ENCODE peak calls at places on chromosome 6, in four cellular contexts. X, Q, J and A are unnamed samples.
A peak's percentile ranks its signal among the peaks of the same experiment; 100 is the strongest.

GRCh38 chr6:52423448-52423847 is 3.3 kb downstream of the EFHC1 start:
- DNase-seq in X (no peak), J (no peak), Q (no peak), A (no peak)

GRCh38 chr6:127737009-127737486 is 160.1 kb downstream of the C6orf58 start:
- DNase-seq in X (peak; percentile 5), J (peak; percentile 82), Q (no peak), A (peak; percentile 1)

GRCh38 chr6:25465931-25466330 is 186.1 kb upstream of the SCGN start:
- DNase-seq in J (no peak), Q (no peak), X (no peak), A (no peak)

GRCh38 chr6:127520061-127520460 is 926 bp upstream of the MTCL3 start:
- DNase-seq in X (no peak), Q (no peak), J (no peak), A (no peak)

GRCh38 chr6:106084973-106085686 is 1.0 kb upstream of the PRDM1 start:
- DNase-seq in J (no peak), X (no peak), Q (no peak), A (no peak)

GRCh38 chr6:84774174-84775158 is 10.1 kb upstream of the TBX18 start:
- DNase-seq in Q (no peak), X (peak; percentile 40), J (peak; percentile 93), A (no peak)

GRCh38 chr6:142926494-142927273 is 18.3 kb downstream of the HIVEP2 start:
- DNase-seq in X (peak; percentile 90), Q (peak; percentile 72), J (peak; percentile 97), A (peak; percentile 44)

GRCh38 chr6:148288566-148288965 is 54.1 kb upstream of the SASH1 start:
- DNase-seq in J (no peak), X (no peak), Q (no peak), A (no peak)

GRCh38 chr6:29763491-29764289 is 40.5 kb downstream of the HLA-F start:
- DNase-seq in X (no peak), J (peak; percentile 45), Q (no peak), A (no peak)

GRCh38 chr6:24329451-24329850 is 28.4 kb downstream of the DCDC2 start:
- DNase-seq in X (no peak), Q (no peak), J (no peak), A (no peak)

GRCh38 chr6:80438728-80439127 is 332.3 kb downstream of the BCKDHB start:
- DNase-seq in X (no peak), J (peak; percentile 79), Q (no peak), A (no peak)

GRCh38 chr6:42302441-42302840 is 84.8 kb upstream of the MRPS10 start:
- DNase-seq in X (no peak), Q (no peak), J (peak; percentile 36), A (no peak)

GRCh38 chr6:47836639-47837038 is 54.8 kb downstream of the OPN5 start:
- DNase-seq in Q (no peak), J (no peak), X (no peak), A (no peak)